ENCODE peak calls at places on chromosomes 5 and 9, in five cellular contexts. D, G, I, H and O are unnamed samples. For H3K36me3, the result is how much of the 10 kb centered on the place peaks cover.

GRCh38 chr9:16514131-16514530 is 356.3 kb downstream of the BNC2 start:
- DNase-seq in H (no peak), D (peak), G (no peak), I (no peak), O (no peak)

GRCh38 chr5:123511648-123512605 is at the start of gene CSNK1G3:
- DNase-seq in H (peak), I (peak), D (peak), G (peak), O (peak)

GRCh38 chr5:148926207-148926606 is 99.8 kb downstream of the ADRB2 start:
- DNase-seq in G (no peak), I (no peak), H (no peak), D (no peak), O (no peak)

GRCh38 chr5:81359108-81359507 is 34.8 kb downstream of the ACOT12 start:
- DNase-seq in I (no peak), D (peak), H (no peak), G (no peak), O (no peak)

GRCh38 chr5:134738963-134739661 is 764 bp downstream of the CAMLG start:
- DNase-seq in D (peak), H (peak), I (peak), G (peak), O (peak)

GRCh38 chr5:87188411-87188810 is 79.3 kb upstream of the RASA1 start:
- DNase-seq in H (no peak), I (no peak), G (no peak), D (no peak), O (no peak)

GRCh38 chr9:38227656-38228055 is 158.6 kb upstream of the SHB start:
- DNase-seq in G (peak), H (peak), D (peak), I (peak), O (no peak)

GRCh38 chr9:110923601-110924000 is 114.7 kb downstream of the LPAR1 start:
- DNase-seq in G (peak), I (no peak), H (no peak), D (no peak), O (no peak)

GRCh38 chr5:77180167-77181081 is 30.1 kb upstream of the PDE8B start:
- DNase-seq in D (peak), I (peak), G (peak), H (peak), O (no peak)

GRCh38 chr5:115767424-115767823 is 49.0 kb downstream of the CDO1 start:
- DNase-seq in I (no peak), H (no peak), D (no peak), G (no peak), O (no peak)

GRCh38 chr5:123875444-123876264 is 363.7 kb downstream of the CSNK1G3 start:
- DNase-seq in H (no peak), I (peak), G (peak), D (peak), O (peak)

GRCh38 chr5:145996135-145996534 is 59.8 kb downstream of the SH3RF2 start:
- DNase-seq in G (no peak), D (no peak), H (no peak), I (no peak), O (no peak)

GRCh38 chr5:168736201-168736940 is 157.2 kb upstream of the PANK3 start:
- DNase-seq in G (no peak), D (no peak), I (peak), H (no peak), O (no peak)

GRCh38 chr5:93274291-93274690 is 306.7 kb downstream of the NR2F1-AS1 start:
- DNase-seq in I (peak), G (peak), D (peak), H (peak), O (no peak)

GRCh38 chr9:131397100-131397790 is 3.4 kb downstream of the PRRC2B start:
- DNase-seq in I (no peak), G (peak), D (peak), H (peak), O (no peak)

GRCh38 chr9:109585841-109586240 is 87.7 kb upstream of the PTPN3 start:
- DNase-seq in G (no peak), I (no peak), H (no peak), D (no peak), O (no peak)

GRCh38 chr5:2177244-2177643 is 294.5 kb upstream of the IRX4 start:
- DNase-seq in G (no peak), I (no peak), H (no peak), D (no peak), O (no peak)

GRCh38 chr5:61881821-61882220 is 424.2 kb upstream of the KIF2A start:
- DNase-seq in D (no peak), I (no peak), G (no peak), H (peak), O (no peak)

GRCh38 chr9:128251701-128252100 is 24.1 kb downstream of the GOLGA2 start:
- DNase-seq in D (no peak), H (peak), G (peak), I (peak), O (no peak)

GRCh38 chr9:130393681-130394071 is 51.1 kb upstream of the ASS1 start:
- DNase-seq in I (no peak), D (no peak), G (no peak), H (no peak), O (no peak)

GRCh38 chr9:131618785-131619184 is 73.5 kb downstream of the PRRT1B start:
- DNase-seq in H (no peak), G (no peak), I (no peak), D (no peak), O (no peak)

GRCh38 chr5:132269635-132270344 is 12.3 kb downstream of the PDLIM4 start:
- DNase-seq in I (no peak), D (no peak), H (peak), G (no peak), O (no peak)

GRCh38 chr5:116291271-116291670 is 206.4 kb downstream of the COMMD10 start:
- DNase-seq in I (no peak), G (no peak), D (no peak), H (no peak), O (no peak)

GRCh38 chr5:179819296-179820126 is 1.2 kb upstream of the SQSTM1 start:
- DNase-seq in G (peak), I (peak), H (peak), D (peak), O (peak)
- H3K4me3 ChIP-seq in G (no peak), I (peak), H (peak), D (peak), O (peak)

GRCh38 chr5:159202151-159202550 is 7.2 kb downstream of the RNF145 start:
- DNase-seq in H (no peak), I (peak), D (no peak), G (no peak), O (no peak)

GRCh38 chr5:159199780-159200179 is 9.6 kb downstream of the RNF145 start:
- DNase-seq in D (no peak), H (no peak), I (no peak), G (no peak), O (no peak)

GRCh38 chr5:159206818-159207217 is 2.5 kb downstream of the RNF145 start:
- DNase-seq in G (no peak), H (peak), D (no peak), I (no peak), O (no peak)

GRCh38 chr5:159206368-159206767 is 3.0 kb downstream of the RNF145 start:
- DNase-seq in G (no peak), H (peak), I (no peak), D (no peak), O (no peak)

GRCh38 chr5:159203351-159203750 is 6.0 kb downstream of the RNF145 start:
- DNase-seq in D (no peak), G (no peak), I (no peak), H (no peak), O (no peak)
- H3K36me3 ChIP-seq in D (under half), G (under half), I (under half), H (under half), O (under half)

GRCh38 chr5:111225926-111226325 is 1.7 kb downstream of the CAMK4 start:
- DNase-seq in G (no peak), I (no peak), H (no peak), D (no peak), O (no peak)
- H3K4me3 ChIP-seq in G (no peak), I (no peak), H (no peak), D (no peak), O (no peak)

GRCh38 chr5:67407979-67408378 is 211.4 kb upstream of the CD180 start:
- DNase-seq in I (no peak), H (no peak), D (no peak), G (no peak), O (no peak)
- H3K36me3 ChIP-seq in I (under half), H (under half), D (under half), G (under half), O (under half)

GRCh38 chr5:57298295-57298984 is 124.6 kb downstream of the GPBP1 start:
- DNase-seq in I (peak), G (peak), H (peak), D (peak), O (peak)
- H3K4me3 ChIP-seq in I (no peak), G (no peak), H (peak), D (no peak), O (no peak)

GRCh38 chr9:120393386-120394057 is 186.4 kb downstream of the CDK5RAP2 start:
- DNase-seq in H (peak), G (peak), I (peak), D (no peak), O (no peak)

GRCh38 chr9:120391691-120392090 is 188.3 kb downstream of the CDK5RAP2 start:
- DNase-seq in D (no peak), I (no peak), G (no peak), H (no peak), O (no peak)

GRCh38 chr9:120392245-120392644 is 187.7 kb downstream of the CDK5RAP2 start:
- DNase-seq in H (no peak), D (no peak), I (no peak), G (no peak), O (no peak)

GRCh38 chr9:120394058-120394669 is 185.8 kb downstream of the CDK5RAP2 start:
- DNase-seq in D (no peak), G (peak), H (peak), I (peak), O (no peak)

GRCh38 chr9:120392711-120393110 is 187.3 kb downstream of the CDK5RAP2 start:
- DNase-seq in I (no peak), H (no peak), G (no peak), D (no peak), O (no peak)
- H3K36me3 ChIP-seq in I (under half), H (under half), G (half or more), D (under half), O (half or more)

GRCh38 chr9:72150653-72151052 is 1.4 kb downstream of the GDA start:
- DNase-seq in D (no peak), H (no peak), G (no peak), I (no peak), O (no peak)
- H3K4me3 ChIP-seq in D (no peak), H (no peak), G (no peak), I (no peak), O (no peak)

DNA sequence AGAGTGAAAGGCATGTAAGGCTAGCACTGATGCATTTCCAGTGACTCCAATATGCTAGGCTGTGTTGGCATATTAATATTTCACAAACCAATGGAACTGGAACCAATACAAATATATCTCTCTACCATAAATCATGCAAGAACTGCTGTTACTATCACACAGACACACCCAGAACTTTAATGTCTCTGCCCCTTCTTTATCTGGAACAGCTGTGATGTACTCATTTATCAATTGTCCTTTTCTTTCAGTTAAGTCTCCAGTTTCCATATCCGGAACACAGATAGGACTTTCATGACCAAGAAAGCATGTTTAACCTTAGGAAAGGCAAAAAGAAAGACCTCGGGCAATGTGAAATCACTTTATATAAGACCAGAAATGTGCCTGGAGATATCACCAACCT is 70.3 kb downstream of the SPTLC1 start:
- DNase-seq in G (no peak), H (no peak), I (no peak), D (no peak), O (no peak)
- H3K36me3 ChIP-seq in G (half or more), H (half or more), I (under half), D (under half), O (under half)

GRCh38 chr9:71383308-71383707 is 261.9 kb upstream of the TRPM3 start:
- DNase-seq in G (no peak), H (no peak), D (peak), I (no peak), O (no peak)
- H3K4me3 ChIP-seq in G (no peak), H (no peak), D (peak), I (no peak), O (no peak)